ENCODE peak calls at places on chromosome 6, in seven cellular contexts. K is astrocyte; D is SK-N-SH; N is PC-9; T is CD4-positive, alpha-beta memory T cell; C is stomach; M is heart right ventricle. X is an unnamed sample. For H3K4me1 and H3K27me3, the result is how much of the 10 kb centered on the place peaks cover.

GRCh38 chr6:135675862-135676261 is 175.6 kb upstream of the PDE7B start:
- DNase-seq in K (no peak), D (peak), T (peak), M (no peak), C (no peak), N (no peak), X (no peak)

GRCh38 chr6:100001915-100002388 is 7.9 kb upstream of the MCHR2 start:
- DNase-seq in C (peak), M (peak), D (peak), K (peak), T (peak), N (peak), X (peak)

GRCh38 chr6:32271427-32271826 is 47.6 kb upstream of the NOTCH4 start:
- DNase-seq in N (no peak), C (no peak), T (peak), K (no peak), M (no peak), D (no peak), X (no peak)

GRCh38 chr6:117482240-117483003 is at the start of gene DCBLD1:
- DNase-seq in K (peak), C (peak), N (peak), T (peak), D (peak), M (peak), X (peak)

GRCh38 chr6:165060636-165061190 is 248.7 kb downstream of the C6orf118 start:
- DNase-seq in C (no peak), M (no peak), N (no peak), D (no peak), K (peak), T (no peak), X (no peak)

GRCh38 chr6:170024940-170025339 is 265.9 kb downstream of the DLL1 start:
- DNase-seq in K (peak), M (peak), T (no peak), D (peak), N (no peak), C (peak), X (no peak)

GRCh38 chr6:167691566-167692312 is 135.0 kb upstream of the AFDN start:
- DNase-seq in K (no peak), C (no peak), D (no peak), M (no peak), N (no peak), T (no peak), X (no peak)

GRCh38 chr6:25359191-25359861 is 80.2 kb downstream of the CARMIL1 start:
- DNase-seq in K (peak), D (no peak), T (no peak), N (no peak), C (no peak), M (peak), X (no peak)

GRCh38 chr6:41373367-41373918 is 38.0 kb downstream of the NCR2 start:
- DNase-seq in C (no peak), K (no peak), T (no peak), D (peak), N (no peak), M (no peak), X (no peak)

GRCh38 chr6:119296036-119297035 is 53.2 kb downstream of the MAN1A1 start:
- DNase-seq in K (peak), N (no peak), T (no peak), M (no peak), D (no peak), C (no peak), X (no peak)

GRCh38 chr6:36141091-36141490 is 10.8 kb downstream of the MAPK13 start:
- DNase-seq in M (no peak), D (no peak), T (no peak), N (no peak), K (no peak), C (no peak), X (no peak)

GRCh38 chr6:96499781-96500180 is 21.8 kb upstream of the UFL1 start:
- DNase-seq in N (no peak), T (peak), K (no peak), C (no peak), M (no peak), D (no peak), X (no peak)

GRCh38 chr6:42704251-42704936 is 18.0 kb downstream of the PRPH2 start:
- DNase-seq in T (no peak), M (peak), K (no peak), C (peak), N (no peak), D (no peak), X (peak)

GRCh38 chr6:121187833-121188200 is 146.5 kb downstream of the TBC1D32 start:
- DNase-seq in N (no peak), M (no peak), T (no peak), D (no peak), C (no peak), K (no peak), X (no peak)

GRCh38 chr6:47724300-47724699 is 25.9 kb downstream of the ADGRF4 start:
- DNase-seq in M (no peak), K (no peak), N (no peak), T (no peak), C (no peak), D (no peak), X (no peak)

GRCh38 chr6:24902782-24903181 is 33.0 kb downstream of the RIPOR2 start:
- DNase-seq in D (no peak), N (no peak), M (no peak), T (no peak), K (peak), C (no peak), X (no peak)

GRCh38 chr6:39923394-39923793 is 10.9 kb downstream of the MOCS1 start:
- DNase-seq in M (peak), N (peak), T (no peak), K (no peak), D (peak), C (peak), X (peak)

GRCh38 chr6:26309731-26310142 is 55.3 kb upstream of the BTN3A2 start:
- DNase-seq in C (no peak), M (no peak), K (peak), D (no peak), N (no peak), T (no peak), X (no peak)

GRCh38 chr6:5162401-5162800 is 77.3 kb downstream of the PPP1R3G start:
- DNase-seq in K (no peak), N (no peak), T (no peak), M (no peak), D (no peak), C (no peak), X (no peak)

GRCh38 chr6:166853371-166854325 is 102.7 kb downstream of the RNASET2 start:
- DNase-seq in K (no peak), N (no peak), T (no peak), C (no peak), M (no peak), D (no peak), X (no peak)

GRCh38 chr6:33324139-33324538 is 6.6 kb upstream of the ZBTB22 start:
- DNase-seq in K (no peak), D (peak), T (no peak), C (no peak), N (no peak), M (no peak), X (no peak)

GRCh38 chr6:118659513-118660217 is 8.3 kb upstream of the CEP85L start:
- DNase-seq in C (peak), D (no peak), T (no peak), N (no peak), K (no peak), M (no peak), X (no peak)

GRCh38 chr6:12324741-12325140 is 34.6 kb downstream of the EDN1 start:
- DNase-seq in K (no peak), D (no peak), T (no peak), M (no peak), N (peak), C (no peak), X (no peak)

GRCh38 chr6:31186052-31186734 is 15.7 kb upstream of the POU5F1 start:
- DNase-seq in K (peak), M (peak), D (no peak), N (no peak), T (no peak), C (peak), X (peak)

GRCh38 chr6:151059612-151060095 is 180.1 kb upstream of the AKAP12 start:
- DNase-seq in M (no peak), T (no peak), D (no peak), C (no peak), K (no peak), N (no peak), X (no peak)
- H3K4me1 ChIP-seq in M (under half), T (under half), D (under half), C (under half), K (under half), N (half or more), X (under half)

GRCh38 chr6:156395276-156395675 is 381.9 kb upstream of the ARID1B start:
- DNase-seq in D (no peak), M (no peak), K (no peak), N (no peak), C (peak), T (peak), X (no peak)
- H3K27me3 ChIP-seq in D (under half), M (under half), K (under half), N (under half), C (under half), T (under half), X (under half)

DNA sequence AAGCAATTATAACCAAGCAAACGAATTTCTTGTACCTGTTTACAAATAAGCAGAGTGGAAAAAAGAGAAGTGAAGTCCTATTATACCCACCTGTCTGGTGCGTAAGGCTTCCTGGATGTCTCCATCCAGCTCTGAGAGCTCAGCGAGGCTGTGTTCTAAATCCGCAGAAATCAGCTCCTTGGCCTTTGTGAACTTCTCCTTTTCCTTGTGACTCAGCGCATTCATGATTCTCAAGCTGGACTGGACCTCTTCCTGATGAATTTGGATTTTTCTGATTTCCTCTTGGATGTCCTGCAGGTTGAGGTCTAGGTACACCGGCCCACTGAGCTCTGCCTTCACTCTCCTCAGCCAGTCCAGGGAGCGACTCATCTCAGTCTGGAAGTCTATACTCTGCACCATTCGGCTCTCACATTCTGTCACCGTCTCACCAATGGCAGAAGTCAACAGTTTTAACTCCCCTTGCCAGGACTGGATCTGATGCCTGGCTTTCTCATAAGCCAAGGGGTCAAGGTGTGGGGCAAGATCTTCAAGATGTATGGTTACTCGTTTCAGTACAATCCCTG is 307.4 kb downstream of the SYNE1 start:
- DNase-seq in D (no peak), M (no peak), T (no peak), K (no peak), N (no peak), C (no peak), X (no peak)
- H3K4me3 ChIP-seq in D (no peak), M (no peak), T (no peak), K (no peak), N (no peak), C (no peak), X (no peak)

DNA sequence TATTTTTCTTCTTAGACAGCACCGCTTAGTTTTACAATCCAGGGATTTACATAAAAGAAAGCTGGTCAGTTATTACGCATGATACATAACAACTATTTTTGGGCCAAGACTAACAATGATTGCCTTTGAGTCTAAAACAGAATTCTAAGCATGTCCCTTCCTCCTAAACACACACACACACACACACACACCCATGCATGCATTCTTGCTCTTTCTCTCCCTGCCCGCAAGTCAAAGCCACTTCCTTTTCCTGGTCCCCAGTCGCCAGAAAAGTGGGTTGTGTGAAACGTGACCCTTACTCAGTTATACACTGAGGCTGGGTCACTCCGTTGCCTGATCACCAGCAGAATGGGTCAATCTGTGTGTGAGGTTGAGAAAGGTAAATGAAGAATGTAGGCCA is 31.4 kb downstream of the FYN start:
- DNase-seq in K (peak), D (no peak), T (peak), C (peak), M (peak), N (no peak), X (no peak)
- H3K4me1 ChIP-seq in K (under half), D (under half), T (half or more), C (under half), M (half or more), N (under half), X (under half)

GRCh38 chr6:106512048-106512957 is 117.0 kb downstream of the RTN4IP1 start:
- DNase-seq in N (peak), M (peak), K (no peak), T (peak), D (peak), C (peak), X (peak)

GRCh38 chr6:106511274-106512047 is 117.8 kb downstream of the RTN4IP1 start:
- DNase-seq in N (peak), C (peak), K (peak), D (peak), M (no peak), T (peak), X (peak)

GRCh38 chr6:106513813-106514212 is 115.5 kb downstream of the RTN4IP1 start:
- DNase-seq in M (no peak), N (no peak), D (peak), C (no peak), K (no peak), T (no peak), X (no peak)

GRCh38 chr6:106514281-106514885 is 114.9 kb downstream of the RTN4IP1 start:
- DNase-seq in K (no peak), C (no peak), M (no peak), T (no peak), D (no peak), N (no peak), X (no peak)

GRCh38 chr6:106512958-106513480 is 116.3 kb downstream of the RTN4IP1 start:
- DNase-seq in K (no peak), M (no peak), C (no peak), D (no peak), T (no peak), N (no peak), X (no peak)
- H3K27me3 ChIP-seq in K (under half), M (under half), C (under half), D (under half), T (under half), N (under half), X (under half)

DNA sequence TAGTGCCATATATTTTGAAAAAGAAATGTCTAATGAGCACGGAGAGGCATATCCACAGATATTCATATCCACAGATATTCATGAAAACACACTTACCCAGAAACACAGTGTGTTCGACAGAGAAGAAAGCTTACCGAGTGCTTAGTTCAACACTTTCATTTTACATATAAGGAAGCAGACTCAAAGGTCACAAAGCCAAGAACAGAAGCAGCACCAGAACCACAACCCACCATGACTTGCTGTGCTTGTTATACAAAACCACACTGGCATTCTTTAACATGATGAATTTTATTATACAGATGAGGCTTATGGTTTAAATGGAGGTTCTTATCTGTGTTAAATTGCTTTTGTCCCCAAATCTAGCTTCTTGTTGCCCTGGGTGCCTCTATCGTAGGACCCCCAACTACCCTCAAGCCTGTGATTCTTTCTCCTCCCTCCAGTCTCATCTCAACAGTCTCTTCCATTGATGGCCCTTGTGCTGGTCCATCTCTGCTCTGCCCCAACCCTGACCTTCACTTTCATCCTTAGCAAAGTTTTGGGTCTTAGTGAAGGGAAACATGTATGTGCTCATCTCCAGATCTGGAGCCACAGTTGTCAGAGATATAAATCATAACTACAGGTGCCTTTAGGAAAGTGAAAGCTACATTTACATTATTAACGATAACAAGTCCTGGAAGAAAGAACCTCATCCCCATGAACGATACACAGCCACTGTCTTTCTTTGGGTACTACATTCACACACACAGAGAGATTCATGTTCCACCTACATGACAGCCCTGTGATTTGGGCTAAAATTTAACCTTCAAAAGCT is 40.0 kb downstream of the SF3B5 start:
- DNase-seq in C (no peak), M (no peak), N (no peak), T (peak), D (no peak), K (no peak), X (no peak)
- H3K4me3 ChIP-seq in C (no peak), M (no peak), N (no peak), T (no peak), D (no peak), K (no peak), X (no peak)

DNA sequence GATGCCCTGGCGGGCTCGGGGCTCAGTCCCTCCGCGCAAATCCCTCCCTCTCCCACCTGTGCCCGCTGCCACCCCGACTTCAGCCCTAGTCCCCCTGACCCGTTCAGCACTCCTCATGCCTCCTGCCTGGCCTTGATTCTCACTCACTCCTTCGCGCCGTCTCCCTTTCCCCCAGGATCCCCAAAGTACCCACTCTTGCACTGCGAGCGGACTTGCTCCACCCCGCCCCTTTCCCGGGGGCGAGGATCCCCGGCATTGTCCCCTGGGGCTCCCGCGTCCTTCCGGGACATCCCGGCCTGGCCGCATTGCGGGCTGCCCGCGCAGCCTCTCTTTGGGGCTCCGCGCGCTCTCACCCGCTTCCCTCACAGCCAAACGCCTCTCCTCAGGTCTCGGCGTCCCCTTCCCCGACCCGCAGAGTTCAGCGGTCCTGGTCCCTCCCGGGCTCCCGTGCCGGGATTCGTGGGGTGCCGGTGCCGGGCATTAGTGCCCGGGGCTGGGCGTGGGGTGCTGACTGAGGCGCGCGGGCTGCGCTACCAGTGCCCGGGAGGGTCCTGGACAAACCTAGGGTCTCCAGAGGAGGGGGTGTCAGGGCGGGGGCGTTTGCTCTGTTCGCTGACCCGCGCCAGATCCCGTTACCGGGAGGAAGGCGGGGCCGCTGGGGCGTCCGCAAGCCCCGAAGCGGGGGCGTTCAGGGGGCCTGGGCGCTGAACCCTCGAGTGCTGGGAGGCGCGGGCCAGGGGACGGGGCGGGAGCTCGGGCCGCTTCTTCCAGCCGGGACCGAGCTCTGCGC is 45.6 kb upstream of the SUPT3H start:
- DNase-seq in T (peak), C (peak), K (no peak), N (no peak), D (peak), M (peak), X (no peak)
- H3K4me1 ChIP-seq in T (under half), C (under half), K (under half), N (under half), D (under half), M (half or more), X (under half)

GRCh38 chr6:157954150-157955117 is 27.2 kb upstream of the SYNJ2 start:
- DNase-seq in K (no peak), D (no peak), T (no peak), C (peak), M (no peak), N (peak), X (peak)

GRCh38 chr6:157955675-157956074 is 26.0 kb upstream of the SYNJ2 start:
- DNase-seq in M (no peak), D (no peak), C (no peak), K (no peak), N (no peak), T (no peak), X (no peak)

GRCh38 chr6:157951828-157952227 is 29.8 kb upstream of the SYNJ2 start:
- DNase-seq in T (no peak), C (no peak), M (no peak), D (no peak), K (no peak), N (no peak), X (no peak)

GRCh38 chr6:157952751-157953479 is 28.7 kb upstream of the SYNJ2 start:
- DNase-seq in N (peak), T (no peak), M (no peak), D (no peak), K (no peak), C (no peak), X (no peak)

DNA sequence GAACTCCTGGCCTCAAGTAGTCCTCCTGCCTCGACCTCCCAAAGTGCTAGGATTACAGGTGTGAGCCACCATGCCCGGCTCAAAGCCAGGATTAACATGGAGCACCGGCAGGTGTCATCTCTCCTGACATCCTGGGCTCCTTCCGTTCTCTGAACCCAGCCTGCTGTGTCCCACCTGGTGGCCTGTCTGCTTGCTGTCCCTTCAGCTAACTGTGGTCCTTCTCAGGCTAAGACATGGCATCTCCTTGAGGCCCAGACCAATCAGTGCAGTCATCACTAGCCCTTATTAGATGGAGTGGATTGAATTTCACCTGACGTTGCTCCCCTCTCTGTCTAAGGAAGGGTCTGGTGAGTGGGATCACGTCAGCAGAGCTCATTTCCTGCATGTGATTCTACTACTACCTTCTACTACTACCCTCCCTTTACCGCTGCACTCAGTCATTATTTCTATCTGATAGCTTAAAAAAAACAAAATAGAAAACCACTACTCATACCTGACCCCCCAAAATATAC is 28.0 kb upstream of the SYNJ2 start:
- DNase-seq in N (no peak), D (no peak), K (no peak), C (no peak), T (no peak), M (no peak), X (no peak)
- H3K27me3 ChIP-seq in N (under half), D (under half), K (under half), C (under half), T (under half), M (under half), X (under half)